ENCODE peak calls at places on chromosomes 2 and 18, in four cellular contexts. Z is body of pancreas, H is gastrocnemius medialis, A is suprapubic skin. L is an unnamed sample.

GRCh38 chr2:64922482-64923384 is 66.5 kb upstream of the SLC1A4 start:
- DNase-seq in A (no peak), Z (peak; percentile 56), H (no peak), L (no peak)

GRCh38 chr2:151437630-151438029 is 27.9 kb downstream of the RIF1 start:
- DNase-seq in Z (no peak), H (no peak), A (no peak), L (no peak)

GRCh38 chr18:76805221-76805620 is 17.1 kb upstream of the ZNF236 start:
- DNase-seq in Z (no peak), H (no peak), A (no peak), L (no peak)

GRCh38 chr18:70376914-70377258 is 88.0 kb downstream of the SOCS6 start:
- DNase-seq in H (no peak), A (no peak), Z (no peak), L (no peak)

GRCh38 chr2:112021781-112022231 is 33.3 kb upstream of the TMEM87B start:
- DNase-seq in Z (no peak), H (no peak), A (no peak), L (no peak)

GRCh38 chr18:23225518-23225917 is 90.2 kb downstream of the CABLES1 start:
- DNase-seq in A (no peak), H (no peak), Z (no peak), L (peak; percentile 79)

GRCh38 chr2:168470880-168471475 is 14.9 kb downstream of the CERS6 start:
- DNase-seq in H (no peak), Z (no peak), A (no peak), L (no peak)

GRCh38 chr2:196479350-196479749 is 160.2 kb upstream of the CCDC150 start:
- DNase-seq in A (no peak), Z (no peak), H (no peak), L (peak; percentile 28)

GRCh38 chr2:117470311-117471095 is 344.0 kb upstream of the DDX18 start:
- DNase-seq in Z (peak; percentile 48), A (no peak), H (no peak), L (peak; percentile 22)

GRCh38 chr18:50427896-50428295 is 53.0 kb downstream of the SKA1 start:
- DNase-seq in A (no peak), H (no peak), Z (no peak), L (no peak)

GRCh38 chr2:128271891-128272585 is 46.6 kb downstream of the HS6ST1 start:
- DNase-seq in A (peak; percentile 79), H (no peak), Z (no peak), L (no peak)

GRCh38 chr2:28668106-28668814 is 83.4 kb upstream of the PPP1CB start:
- DNase-seq in A (no peak), H (no peak), Z (no peak), L (no peak)

GRCh38 chr18:48672671-48673340 is 134.0 kb downstream of the CTIF start:
- DNase-seq in Z (no peak), A (peak; percentile 72), H (no peak), L (no peak)

GRCh38 chr2:202377308-202377736 is 1.2 kb downstream of the BMPR2 start:
- DNase-seq in A (no peak), Z (peak; percentile 41), H (peak; percentile 14), L (peak; percentile 46)

GRCh38 chr2:190408538-190409271 is 550 bp downstream of the MFSD6 start:
- DNase-seq in Z (peak; percentile 57), H (no peak), A (no peak), L (peak; percentile 22)

GRCh38 chr18:28725876-28726275 is 548.9 kb upstream of the CDH2 start:
- DNase-seq in Z (no peak), A (no peak), H (no peak), L (no peak)

GRCh38 chr2:95234806-95235205 is 27.5 kb downstream of the ZNF892 start:
- DNase-seq in Z (no peak), A (no peak), H (no peak), L (no peak)

GRCh38 chr2:95232232-95232631 is 24.9 kb downstream of the ZNF892 start:
- DNase-seq in Z (no peak), A (no peak), H (no peak), L (no peak)

GRCh38 chr2:95238131-95238530 is 30.8 kb downstream of the ZNF892 start:
- DNase-seq in Z (no peak), A (no peak), H (no peak), L (no peak)

GRCh38 chr2:95231723-95232122 is 24.4 kb downstream of the ZNF892 start:
- DNase-seq in A (no peak), H (no peak), Z (peak; percentile 82), L (peak; percentile 79)

GRCh38 chr2:95234286-95234785 is 27.0 kb downstream of the ZNF892 start:
- DNase-seq in Z (no peak), A (no peak), H (no peak), L (no peak)
- H3K9me3 ChIP-seq in Z (no peaks in the 10 kb centered on the region), A (no peaks in the 10 kb centered on the region), H (peaks cover 7% of the 10 kb centered on the region), L (no peaks in the 10 kb centered on the region)

DNA sequence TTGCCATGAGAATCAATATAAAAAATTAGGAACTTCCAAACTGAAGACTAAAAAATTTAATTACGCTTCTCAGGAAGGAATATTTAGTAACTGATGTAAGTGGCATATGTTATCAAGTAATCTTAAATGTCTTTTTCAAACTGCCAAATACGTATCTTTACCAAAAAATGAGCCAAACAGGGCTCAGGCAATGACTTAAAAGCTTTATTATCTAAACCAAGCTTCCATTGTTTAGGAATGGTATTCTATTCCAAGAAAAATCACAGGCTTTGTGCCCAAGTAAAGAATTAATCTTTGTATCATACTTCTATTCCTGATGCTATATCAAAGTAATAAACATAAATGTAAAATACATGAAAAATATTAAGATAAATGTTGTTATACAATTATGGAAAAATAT is 71.7 kb upstream of the GRB14 start:
- DNase-seq in A (no peak), H (no peak), Z (no peak), L (no peak)
- H3K36me3 ChIP-seq in A (peaks cover 53% of the 10 kb centered on the region), H (no peaks in the 10 kb centered on the region), Z (peaks cover 16% of the 10 kb centered on the region), L (peaks cover 11% of the 10 kb centered on the region)

GRCh38 chr18:13612111-13612997 is 114.0 kb downstream of the FAM210A start:
- DNase-seq in Z (no peak), A (no peak), H (no peak), L (no peak)
- H3K4me3 ChIP-seq in Z (no peak overlapping the region), A (peak overlapping the region; percentile 41), H (peak overlapping the region; percentile 61), L (peak overlapping the region; percentile 27)

GRCh38 chr2:4291430-4291829 is 588.1 kb downstream of the DCDC2C start:
- DNase-seq in A (no peak), Z (no peak), H (no peak), L (no peak)
- H3K9me3 ChIP-seq in A (peaks cover 3% of the 10 kb centered on the region), Z (no peaks in the 10 kb centered on the region), H (no peaks in the 10 kb centered on the region), L (no peaks in the 10 kb centered on the region)

DNA sequence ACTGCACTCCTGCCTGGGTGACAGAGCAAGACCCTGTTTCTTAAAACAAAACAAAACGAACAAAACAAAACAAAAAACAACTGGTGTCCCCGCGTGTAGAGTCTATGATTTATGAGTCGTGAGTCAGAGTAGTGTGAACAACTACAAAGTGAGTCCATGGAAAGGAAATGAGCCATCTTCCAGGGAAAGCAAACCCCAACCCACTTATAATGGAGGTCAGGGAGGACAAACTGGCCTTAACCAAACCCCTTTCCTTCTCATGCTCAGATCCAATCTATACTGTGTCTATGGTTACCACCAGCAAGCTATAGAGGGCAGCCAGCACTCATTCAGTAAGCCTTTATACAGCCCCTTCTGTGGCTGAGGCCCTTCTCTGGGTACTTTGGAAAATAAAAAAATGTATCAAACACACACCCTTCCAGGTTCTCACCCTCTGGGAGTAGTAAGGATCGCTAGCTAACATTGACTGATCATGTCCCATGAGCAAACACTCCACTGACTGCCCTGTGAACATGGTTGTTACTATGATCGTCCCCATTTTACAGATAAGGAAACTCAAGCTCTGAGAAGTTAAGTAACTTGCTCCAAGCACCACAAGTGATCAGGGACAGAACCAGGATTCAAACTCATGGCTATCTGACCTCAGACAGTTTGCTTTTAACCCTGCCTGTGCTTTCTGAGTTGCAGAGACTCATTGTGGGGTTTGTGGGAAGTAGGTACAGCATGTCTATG is 24.7 kb upstream of the COLEC12 start:
- DNase-seq in A (no peak), Z (no peak), H (no peak), L (peak; percentile 37)
- H3K36me3 ChIP-seq in A (no peaks in the 10 kb centered on the region), Z (no peaks in the 10 kb centered on the region), H (no peaks in the 10 kb centered on the region), L (no peaks in the 10 kb centered on the region)

GRCh38 chr2:50620783-50621182 is 411.1 kb downstream of the NRXN1 start:
- DNase-seq in H (no peak), Z (no peak), A (no peak), L (no peak)

GRCh38 chr2:50611261-50612020 is 420.5 kb downstream of the NRXN1 start:
- DNase-seq in H (no peak), A (no peak), Z (no peak), L (no peak)

GRCh38 chr2:50613161-50613560 is 418.8 kb downstream of the NRXN1 start:
- DNase-seq in Z (no peak), H (no peak), A (no peak), L (no peak)

GRCh38 chr2:50614056-50614455 is 417.9 kb downstream of the NRXN1 start:
- DNase-seq in A (no peak), H (no peak), Z (no peak), L (no peak)

DNA sequence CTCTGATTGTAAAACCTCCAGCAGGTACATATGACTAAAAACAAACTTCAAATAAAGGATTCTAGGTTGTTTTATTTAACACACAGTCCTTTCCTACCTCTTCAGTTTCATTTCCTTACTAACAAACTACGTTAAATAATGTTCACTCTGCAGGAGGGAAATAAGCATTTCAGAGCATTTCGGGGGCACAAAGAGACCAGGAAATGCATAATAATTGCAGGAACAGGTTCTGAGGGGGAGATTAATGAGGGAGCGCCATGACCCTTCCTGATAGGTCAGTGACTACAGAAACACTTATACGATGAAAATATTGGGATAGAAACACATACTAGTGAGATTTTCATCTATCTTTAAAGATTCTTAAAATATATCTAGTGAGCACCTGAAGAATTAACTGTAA is 416.6 kb downstream of the NRXN1 start:
- DNase-seq in Z (no peak), A (no peak), H (no peak), L (no peak)
- H3K4me3 ChIP-seq in Z (no peak overlapping the region), A (no peak overlapping the region), H (no peak overlapping the region), L (no peak overlapping the region)

DNA sequence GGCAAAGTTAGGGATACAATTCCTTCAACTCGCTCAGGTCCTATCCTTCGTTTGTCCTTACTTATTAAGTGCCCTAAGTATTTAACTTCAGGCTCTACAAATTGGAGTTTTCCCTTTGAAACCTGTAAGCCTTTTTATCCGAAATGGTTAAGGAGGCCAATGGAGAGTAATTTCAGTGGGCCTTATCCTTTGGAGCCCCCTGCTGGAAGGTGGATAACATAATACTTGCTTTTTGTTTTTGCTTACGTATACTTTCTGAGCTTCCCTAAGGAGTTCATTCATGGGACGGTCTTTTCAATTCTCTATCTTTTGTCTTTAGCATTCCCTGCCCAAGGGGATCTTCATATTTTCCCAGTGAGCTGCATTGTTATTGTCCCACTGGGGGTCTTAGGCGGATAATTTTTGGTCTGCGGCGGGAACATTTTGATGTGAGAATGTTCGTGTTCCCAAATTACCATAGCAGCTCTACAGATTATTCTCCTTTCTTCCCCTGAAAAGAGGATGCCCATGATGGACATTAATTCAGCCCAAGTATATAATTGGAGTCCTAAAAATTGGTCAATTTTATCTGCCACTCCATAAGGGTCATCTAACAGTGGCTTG is 34.4 kb upstream of the TRAPPC8 start:
- DNase-seq in Z (peak; percentile 43), A (no peak), H (peak; percentile 10), L (peak; percentile 6)
- H3K9me3 ChIP-seq in Z (peaks cover 17% of the 10 kb centered on the region), A (peaks cover 19% of the 10 kb centered on the region), H (peaks cover 3% of the 10 kb centered on the region), L (no peaks in the 10 kb centered on the region)